ENCODE peak calls at places on chromosomes 13 and 19, in six cellular contexts. Z is tibial artery, Y is brain microvascular endothelial cell, J is sigmoid colon, W is PC-3, L is mucosa of descending colon. C is an unnamed sample.

GRCh38 chr13:40388617-40389016 is 277.8 kb downstream of the FOXO1 start:
- DNase-seq in L (peak), Y (peak), Z (no peak), J (peak), W (peak), C (peak)

GRCh38 chr19:55301459-55302331 is 17.9 kb downstream of the BRSK1 start:
- DNase-seq in J (peak), W (peak), Z (peak), L (peak), Y (peak), C (peak)

GRCh38 chr19:32041681-32042292 is 303.6 kb upstream of the ZNF507 start:
- DNase-seq in L (no peak), Z (no peak), W (no peak), Y (peak), J (no peak), C (no peak)

GRCh38 chr13:30466358-30466714 is 600 bp upstream of the HMGB1 start:
- DNase-seq in J (no peak), Z (no peak), W (peak), Y (peak), L (no peak), C (no peak)

GRCh38 chr19:8473652-8474476 is 28.6 kb downstream of the PRAM1 start:
- DNase-seq in Y (no peak), L (no peak), Z (no peak), J (no peak), W (no peak), C (no peak)

GRCh38 chr19:21496876-21497275 is 8.5 kb upstream of the ZNF429 start:
- DNase-seq in Z (no peak), L (no peak), J (no peak), Y (no peak), W (no peak), C (no peak)

GRCh38 chr13:22049384-22049783 is 378.5 kb downstream of the FGF9 start:
- DNase-seq in W (no peak), Z (no peak), Y (no peak), J (no peak), L (no peak), C (no peak)

GRCh38 chr19:1855828-1856255 is 7.5 kb downstream of the KLF16 start:
- DNase-seq in J (no peak), Y (no peak), L (no peak), Z (no peak), W (no peak), C (no peak)

GRCh38 chr13:66635526-66635925 is 594.6 kb downstream of the PCDH9 start:
- DNase-seq in Y (peak), J (no peak), W (peak), Z (no peak), L (no peak), C (peak)

GRCh38 chr19:34124828-34125227 is 47.5 kb upstream of the LSM14A start:
- DNase-seq in Y (no peak), L (no peak), W (peak), Z (no peak), J (no peak), C (no peak)

GRCh38 chr19:3114018-3114726 is 20.0 kb downstream of the GNA11 start:
- DNase-seq in W (no peak), J (no peak), Z (no peak), L (no peak), Y (no peak), C (no peak)

GRCh38 chr13:22703601-22704209 is 477.1 kb upstream of the SGCG start:
- DNase-seq in J (no peak), Z (no peak), W (peak), L (no peak), Y (no peak), C (no peak)

GRCh38 chr19:30675086-30675485 is 302.9 kb downstream of the ZNF536 start:
- DNase-seq in L (no peak), W (no peak), Z (no peak), Y (no peak), J (no peak), C (no peak)

GRCh38 chr13:47326061-47326460 is 429.2 kb upstream of the HTR2A start:
- DNase-seq in J (no peak), W (no peak), Y (peak), Z (no peak), L (no peak), C (peak)

GRCh38 chr19:16067205-16067938 is 8.9 kb upstream of the TPM4 start:
- DNase-seq in L (peak), Y (peak), Z (peak), W (peak), J (peak), C (no peak)

GRCh38 chr19:662207-662961 is 630 bp downstream of the RNF126 start:
- DNase-seq in J (peak), L (peak), Z (no peak), W (peak), Y (no peak), C (no peak)

GRCh38 chr19:17942582-17943283 is 9.9 kb downstream of the CCDC124 start:
- DNase-seq in W (no peak), Y (no peak), Z (no peak), J (no peak), L (no peak), C (no peak)

DNA sequence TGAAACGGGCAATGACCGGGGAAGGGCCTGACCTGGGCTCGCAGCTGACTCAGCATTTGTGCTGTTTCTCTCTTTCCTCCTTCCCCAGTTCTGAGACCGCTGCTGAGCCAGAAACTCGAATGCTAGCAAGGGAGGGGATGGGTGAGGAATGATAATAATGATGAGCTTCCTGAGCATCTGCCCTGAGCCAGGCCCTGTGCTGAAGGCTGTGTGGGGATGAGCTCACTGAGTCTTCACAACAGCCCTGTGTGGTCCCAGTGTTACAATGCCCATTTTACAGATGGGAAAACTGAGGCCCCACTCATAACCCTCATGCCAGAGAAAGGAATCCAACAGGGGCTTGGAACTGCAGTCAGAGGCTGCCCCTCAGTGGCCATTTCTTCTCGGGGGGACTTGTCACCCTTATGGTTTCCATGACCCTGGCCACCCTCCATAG is 8.1 kb downstream of the SULT2B1 start:
- DNase-seq in L (no peak), W (no peak), Y (no peak), Z (no peak), J (no peak), C (no peak)
- H3K4me3 ChIP-seq in L (no peak), W (no peak), Y (no peak), Z (no peak), J (no peak), C (no peak)

GRCh38 chr13:37277007-37277406 is 171.5 kb upstream of the CSNK1A1L start:
- DNase-seq in W (no peak), L (no peak), Y (no peak), J (no peak), Z (no peak), C (no peak)

GRCh38 chr13:37277435-37278144 is 172.1 kb upstream of the CSNK1A1L start:
- DNase-seq in Y (no peak), Z (no peak), L (no peak), W (no peak), J (no peak), C (no peak)
- TF ChIP-seq CTCF in Y (no peak), Z (no peak), L (no peak), W (no peak), J (no peak), C (no peak)

GRCh38 chr19:53466726-53467125 is 807 bp upstream of the ZNF813 start:
- DNase-seq in J (no peak), W (no peak), Z (no peak), L (no peak), Y (no peak), C (no peak)
- H3K4me3 ChIP-seq in J (peak), W (peak), Z (peak), L (no peak), Y (peak), C (no peak)

GRCh38 chr19:38953677-38954076 is 21.9 kb downstream of the FBXO17 start:
- DNase-seq in Y (no peak), J (no peak), W (no peak), L (no peak), Z (no peak), C (no peak)

GRCh38 chr19:38951187-38951586 is 20.4 kb downstream of the MRPS12 start:
- DNase-seq in L (no peak), J (no peak), Y (no peak), W (no peak), Z (no peak), C (no peak)

GRCh38 chr19:38949580-38950367 is 19.0 kb downstream of the MRPS12 start:
- DNase-seq in L (peak), Z (peak), J (peak), W (peak), Y (peak), C (no peak)

GRCh38 chr19:38956264-38956663 is 19.3 kb downstream of the FBXO17 start:
- DNase-seq in Y (no peak), J (no peak), Z (no peak), L (no peak), W (no peak), C (no peak)

GRCh38 chr19:38952395-38953165 is 21.8 kb downstream of the MRPS12 start:
- DNase-seq in W (peak), Y (no peak), Z (no peak), L (no peak), J (no peak), C (no peak)
- TF ChIP-seq CTCF in W (peak), Y (peak), Z (no peak), L (no peak), J (no peak), C (no peak)

DNA sequence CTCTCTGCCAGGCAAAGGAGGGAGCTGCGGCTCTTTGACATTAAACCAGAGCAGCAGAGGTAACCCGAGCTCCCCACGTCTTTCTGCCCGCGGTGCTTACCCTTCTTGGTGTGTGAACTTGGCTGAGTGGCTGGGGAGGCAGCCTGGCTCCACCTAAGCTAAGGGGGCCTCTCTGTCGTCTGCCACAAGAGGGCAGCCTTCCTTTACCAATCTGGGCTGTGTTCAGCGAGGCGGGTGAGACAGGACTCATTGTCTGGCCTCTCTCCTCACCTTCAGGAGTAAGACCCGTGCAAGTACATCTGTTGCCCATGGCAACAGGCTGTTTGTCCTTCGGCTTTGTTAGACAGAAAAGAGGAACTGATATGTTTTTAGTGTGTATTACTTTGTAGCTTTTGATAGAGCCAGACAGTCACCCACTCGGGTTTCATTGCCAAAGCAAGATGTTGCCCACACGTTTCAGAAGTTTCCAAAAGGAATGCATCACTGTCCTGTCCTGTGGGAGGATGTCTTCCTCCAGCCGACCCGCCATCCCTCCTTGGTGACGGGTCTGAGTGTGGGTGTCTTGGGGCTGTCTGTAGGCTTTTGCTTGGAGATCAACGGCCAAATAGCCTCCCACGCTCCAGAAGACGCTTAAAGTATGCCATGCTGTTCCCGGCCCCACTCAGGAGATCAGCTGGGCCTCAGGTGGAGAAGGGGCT is 4.6 kb downstream of the POP4 start:
- DNase-seq in Y (peak), Z (peak), J (peak), W (peak), L (peak), C (peak)
- H3K4me3 ChIP-seq in Y (no peak), Z (no peak), J (no peak), W (no peak), L (no peak), C (no peak)

DNA sequence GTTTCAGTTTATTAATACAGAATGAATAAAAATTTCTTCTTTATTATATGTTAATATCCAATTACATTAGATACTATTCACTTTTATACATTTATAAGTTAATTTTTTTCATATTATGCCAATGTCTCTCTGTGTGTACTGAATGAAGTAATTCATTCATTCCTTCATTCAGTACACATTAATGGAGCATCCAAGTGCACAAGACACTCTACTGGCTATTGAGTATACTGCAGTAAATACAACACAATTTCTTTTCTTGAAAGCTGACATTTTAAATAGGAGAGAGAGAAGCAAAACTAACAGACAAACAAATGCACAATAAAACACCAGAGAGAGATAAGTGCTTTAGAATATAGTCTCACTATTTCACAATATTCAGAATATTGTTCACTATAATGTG is 1038.3 kb upstream of the SPRY2 start:
- DNase-seq in L (no peak), Y (no peak), Z (no peak), W (no peak), J (no peak), C (no peak)
- TF ChIP-seq CTCF in L (no peak), Y (no peak), Z (no peak), W (peak), J (no peak), C (no peak)

GRCh38 chr19:11242864-11243797 is 3.7 kb downstream of the ANGPTL8 start:
- DNase-seq in J (peak), Z (peak), L (peak), Y (peak), W (peak), C (peak)
- H3K4me3 ChIP-seq in J (no peak), Z (no peak), L (no peak), Y (no peak), W (no peak), C (no peak)